ENCODE peak calls at places on chromosomes 4 and X, in eight cellular contexts. S is pancreas, T is brain pericyte, K is foreskin fibroblast, U is lung microvascular endothelial cell, V is left cardiac atrium, M is C1 segment of cervical spinal cord, F is fibroblast of lung. R is an unnamed sample.

GRCh38 chrX:17242470-17242869 is 132.5 kb upstream of the NHS start:
- DNase-seq in T (peak; percentile 13), F (peak; percentile 69), S (peak; percentile 46), K (peak; percentile 28), U (peak; percentile 48), V (no peak), M (no peak), R (peak; percentile 12)

GRCh38 chr4:148053298-148054003 is 321.6 kb downstream of the ARHGAP10 start:
- DNase-seq in F (peak; percentile 46), K (no peak), S (no peak), T (no peak), M (no peak), U (no peak), V (peak; percentile 53), R (no peak)

GRCh38 chr4:18111100-18111499 is 89.5 kb upstream of the LCORL start:
- DNase-seq in V (no peak), F (no peak), M (no peak), U (no peak), T (no peak), S (no peak), K (no peak), R (no peak)

GRCh38 chr4:19735012-19735411 is 516.7 kb upstream of the SLIT2 start:
- DNase-seq in U (no peak), F (peak; percentile 64), S (no peak), K (peak; percentile 28), M (no peak), V (no peak), T (no peak), R (no peak)

GRCh38 chr4:133600008-133600407 is 450.9 kb downstream of the PCDH10 start:
- DNase-seq in S (no peak), M (no peak), K (no peak), V (no peak), F (no peak), U (no peak), T (no peak), R (no peak)

GRCh38 chrX:124263743-124264142 is 68.7 kb upstream of the TEX13D start:
- DNase-seq in U (no peak), M (no peak), V (no peak), T (no peak), K (no peak), F (no peak), S (no peak), R (peak; percentile 11)

GRCh38 chrX:137234651-137235402 is 201.0 kb upstream of the GPR101 start:
- DNase-seq in M (no peak), T (no peak), S (no peak), V (no peak), U (no peak), F (no peak), K (no peak), R (no peak)

GRCh38 chrX:7146703-7147430 is 645 bp upstream of the STS start:
- DNase-seq in S (no peak), T (no peak), M (peak; percentile 57), F (peak; percentile 12), K (no peak), V (no peak), U (no peak), R (no peak)

GRCh38 chr4:53716011-53716410 is 124.7 kb upstream of the LNX1 start:
- DNase-seq in M (no peak), F (peak; percentile 12), T (no peak), S (no peak), K (no peak), U (no peak), V (no peak), R (no peak)

GRCh38 chrX:108028854-108029253 is 16.0 kb upstream of the VSIG1 start:
- DNase-seq in T (no peak), S (no peak), U (no peak), V (no peak), F (no peak), M (no peak), K (no peak), R (no peak)

GRCh38 chr4:173182403-173182802 is 13.8 kb downstream of the GALNT7 start:
- DNase-seq in V (no peak), S (no peak), M (peak; percentile 6), U (peak; percentile 74), K (peak; percentile 56), F (peak; percentile 75), T (peak; percentile 84), R (no peak)

GRCh38 chr4:181301735-181302380 is 941.3 kb upstream of the TENM3 start:
- DNase-seq in S (peak; percentile 47), K (no peak), M (no peak), V (peak; percentile 13), U (no peak), T (no peak), F (peak; percentile 36), R (no peak)

GRCh38 chr4:121462660-121463261 is 81.9 kb upstream of the QRFPR start:
- DNase-seq in F (peak; percentile 75), S (peak; percentile 56), M (no peak), U (peak; percentile 78), V (peak; percentile 40), T (no peak), K (peak; percentile 40), R (peak; percentile 36)

GRCh38 chr4:19752600-19752999 is 499.1 kb upstream of the SLIT2 start:
- DNase-seq in K (no peak), T (no peak), U (no peak), S (no peak), F (no peak), M (no peak), V (no peak), R (no peak)

GRCh38 chr4:152959080-152959479 is 23.0 kb downstream of the FHDC1 start:
- DNase-seq in U (no peak), V (no peak), S (no peak), K (no peak), F (no peak), T (no peak), M (no peak), R (no peak)

GRCh38 chrX:120087289-120088017 is 10.0 kb upstream of the RHOXF2B start:
- DNase-seq in S (no peak), K (no peak), U (no peak), M (no peak), F (no peak), V (no peak), T (no peak), R (no peak)

GRCh38 chr4:10622728-10623127 is 61.8 kb downstream of the CLNK start:
- DNase-seq in V (no peak), F (peak; percentile 29), S (no peak), T (no peak), M (no peak), U (peak; percentile 56), K (no peak), R (no peak)

GRCh38 chrX:150692837-150693781 is at the start of gene MTMR1:
- DNase-seq in F (no peak), T (no peak), V (peak; percentile 51), M (no peak), U (peak; percentile 17), K (no peak), S (peak; percentile 30), R (peak; percentile 45)

GRCh38 chrX:103376118-103376978 is at the start of gene BEX3:
- DNase-seq in S (peak; percentile 62), K (peak; percentile 45), F (peak; percentile 62), V (peak; percentile 66), U (peak; percentile 56), T (no peak), M (peak; percentile 37), R (peak; percentile 12)